ENCODE peak calls at places on chromosomes 5 and 9, in six cellular contexts. T is AG09309; L is HuH-7; H is left lung; U is stimulated activated CD4-positive, alpha-beta T cell treated with anti-CD3 and anti-CD28 coated beads, Interleukin-12 subunit alpha, Interleukin-12 subunit beta, amount 100 ng/mL, for 48 hours; G is fibroblast of mammary gland. M is an unnamed sample.

GRCh38 chr5:1519631-1520141 is 4.1 kb downstream of the LPCAT1 start:
- DNase-seq in T (no peak), L (no peak), H (peak; percentile 32), U (no peak), G (no peak), M (no peak)

GRCh38 chr5:16538001-16538400 is 72.4 kb upstream of the ZNF622 start:
- DNase-seq in T (no peak), L (no peak), H (no peak), U (no peak), G (no peak), M (no peak)

GRCh38 chr9:97132865-97133264 is 93.9 kb upstream of the CTSV start:
- DNase-seq in T (no peak), L (no peak), H (no peak), U (no peak), G (no peak), M (no peak)

GRCh38 chr5:53166101-53166500 is 56.5 kb upstream of the MOCS2 start:
- DNase-seq in T (no peak), L (no peak), H (no peak), U (no peak), G (peak; percentile 21), M (no peak)

GRCh38 chr5:16712178-16712577 is 95.4 kb upstream of the RETREG1 start:
- DNase-seq in T (no peak), L (no peak), H (no peak), U (no peak), G (no peak), M (no peak)

GRCh38 chr5:37888476-37888875 is 48.6 kb upstream of the GDNF start:
- DNase-seq in T (no peak), L (no peak), H (no peak), U (no peak), G (peak; percentile 82), M (no peak)

GRCh38 chr9:90219548-90220118 is 423.0 kb downstream of the DIRAS2 start:
- DNase-seq in T (no peak), L (peak; percentile 6), H (no peak), U (no peak), G (no peak), M (peak; percentile 28)

GRCh38 chr9:117672397-117672796 is 31.8 kb upstream of the TLR4 start:
- DNase-seq in T (no peak), L (no peak), H (no peak), U (no peak), G (peak; percentile 56), M (no peak)

GRCh38 chr5:6767481-6768063 is 54.3 kb downstream of the TENT4A start:
- DNase-seq in T (no peak), L (no peak), H (no peak), U (no peak), G (no peak), M (no peak)

GRCh38 chr9:127854169-127854833 is at the start of gene ENG:
- DNase-seq in T (no peak), L (no peak), H (peak; percentile 82), U (no peak), G (peak; percentile 48), M (no peak)

GRCh38 chr5:180026320-180026719 is 45.2 kb downstream of the RNF130 start:
- DNase-seq in T (no peak), L (no peak), H (no peak), U (no peak), G (peak; percentile 66), M (no peak)